ENCODE peak calls at places on chromosomes 5 and 9, in eight cellular contexts. W is occipital lobe; P is cerebellar cortex; Y is effector memory CD8-positive, alpha-beta T cell; E is colonic mucosa; B is tibial nerve; C is sciatic nerve; A is foreskin fibroblast. Q is an unnamed sample.

GRCh38 chr5:103407399-103407798 is 148.8 kb downstream of the MACIR start:
- DNase-seq in E (no peak), C (no peak), P (no peak), W (no peak), A (no peak), B (no peak), Y (no peak), Q (no peak)

GRCh38 chr5:98069876-98070512 is 703.5 kb upstream of the RGMB start:
- DNase-seq in E (no peak), A (peak), B (no peak), W (no peak), C (no peak), Y (no peak), P (no peak), Q (no peak)

GRCh38 chr5:166074839-166075481 is 2216.5 kb upstream of the WWC1 start:
- DNase-seq in A (no peak), Y (no peak), E (no peak), C (no peak), B (no peak), P (no peak), W (no peak), Q (no peak)

GRCh38 chr5:124034963-124035362 is 523.0 kb downstream of the CSNK1G3 start:
- DNase-seq in W (no peak), Y (no peak), E (no peak), B (no peak), P (no peak), A (no peak), C (no peak), Q (no peak)

GRCh38 chr5:130871346-130872086 is 293.5 kb downstream of the HINT1 start:
- DNase-seq in E (peak), C (peak), P (no peak), Y (peak), A (peak), W (no peak), B (peak), Q (peak)

GRCh38 chr5:35853652-35854051 is 3.0 kb upstream of the IL7R start:
- DNase-seq in E (no peak), Y (peak), P (no peak), W (no peak), C (no peak), B (no peak), A (no peak), Q (peak)

GRCh38 chr9:81879501-81879916 is 48.7 kb upstream of the SPATA31D4 start:
- DNase-seq in B (no peak), P (no peak), C (no peak), Y (no peak), E (peak), W (no peak), A (peak), Q (no peak)

GRCh38 chr5:31663519-31663918 is 24.6 kb downstream of the PDZD2 start:
- DNase-seq in W (no peak), B (peak), E (no peak), A (no peak), P (no peak), C (no peak), Y (no peak), Q (no peak)

GRCh38 chr5:976849-977751 is 31.5 kb upstream of the NKD2 start:
- DNase-seq in A (no peak), Y (no peak), E (no peak), C (peak), W (no peak), P (no peak), B (no peak), Q (no peak)

GRCh38 chr9:126154869-126155268 is 171.8 kb upstream of the MVB12B start:
- DNase-seq in P (no peak), Y (no peak), A (no peak), B (no peak), E (no peak), W (no peak), C (no peak), Q (no peak)

GRCh38 chr9:76692448-76693129 is 71.6 kb upstream of the PCA3 start:
- DNase-seq in C (no peak), Y (no peak), E (no peak), P (no peak), B (no peak), A (no peak), W (no peak), Q (no peak)

GRCh38 chr5:2840372-2840915 is 89.0 kb upstream of the IRX2 start:
- DNase-seq in P (no peak), E (no peak), W (no peak), Y (no peak), C (no peak), A (no peak), B (no peak), Q (no peak)

GRCh38 chr5:129125819-129126218 is 31.3 kb downstream of the ISOC1 start:
- DNase-seq in W (no peak), Y (no peak), P (no peak), C (no peak), E (no peak), A (no peak), B (no peak), Q (peak)

GRCh38 chr9:38641142-38641541 is 20.7 kb upstream of the ANKRD18A start:
- DNase-seq in Y (no peak), E (no peak), B (no peak), C (no peak), P (no peak), A (no peak), W (no peak), Q (no peak)

GRCh38 chr5:112691758-112692157 is 45.9 kb upstream of the APC start:
- DNase-seq in B (no peak), C (no peak), P (peak), W (no peak), E (peak), A (peak), Y (no peak), Q (no peak)

GRCh38 chr5:33772276-33772990 is 119.4 kb downstream of the ADAMTS12 start:
- DNase-seq in A (peak), C (no peak), P (no peak), B (no peak), W (no peak), Y (no peak), E (no peak), Q (no peak)

GRCh38 chr5:54159153-54159836 is 151.1 kb downstream of the ARL15 start:
- DNase-seq in W (no peak), Y (no peak), C (no peak), P (no peak), B (no peak), A (peak), E (no peak), Q (no peak)

GRCh38 chr9:35518212-35518917 is 28.5 kb downstream of the RUSC2 start:
- DNase-seq in P (peak), A (peak), E (no peak), W (no peak), Y (no peak), B (no peak), C (no peak), Q (no peak)

GRCh38 chr9:109963079-109963478 is 183.1 kb downstream of the PALM2AKAP2 start:
- DNase-seq in E (peak), W (no peak), P (no peak), Y (no peak), A (no peak), C (no peak), B (no peak), Q (no peak)

GRCh38 chr5:139392678-139393496 is 2.0 kb downstream of the PROB1 start:
- DNase-seq in B (no peak), A (peak), Y (peak), W (no peak), C (no peak), P (no peak), E (peak), Q (peak)

GRCh38 chr9:2623046-2623865 is 1.7 kb downstream of the VLDLR start:
- DNase-seq in W (peak), Y (no peak), P (peak), A (peak), C (peak), B (no peak), E (peak), Q (no peak)

GRCh38 chr5:151196556-151197290 is 27.2 kb downstream of the CCDC69 start:
- DNase-seq in Y (no peak), W (no peak), A (no peak), C (no peak), E (no peak), P (no peak), B (no peak), Q (no peak)